ENCODE peak calls at places on chromosomes 7 and 10, in four cellular contexts. U is ovary; L is Panc1; B is CD8-positive, alpha-beta T cell. D is an unnamed sample.

GRCh38 chr7:27096756-27097514 is 1.1 kb upstream of the HOXA1 start:
- DNase-seq in U (peak; percentile 37), L (no peak), B (no peak), D (no peak)

GRCh38 chr10:71747808-71748523 is 25.4 kb downstream of the VSIR start:
- DNase-seq in U (no peak), L (no peak), B (no peak), D (peak; percentile 36)

GRCh38 chr10:93146336-93146735 is 72.6 kb downstream of the CYP26A1 start:
- DNase-seq in U (no peak), L (no peak), B (no peak), D (no peak)

GRCh38 chr10:72162978-72163377 is 52.8 kb upstream of the ANAPC16 start:
- DNase-seq in U (no peak), L (no peak), B (no peak), D (no peak)

GRCh38 chr10:110344622-110345021 is 39.9 kb upstream of the SMNDC1 start:
- DNase-seq in U (no peak), L (no peak), B (no peak), D (no peak)

GRCh38 chr10:49594594-49594993 is 15.5 kb upstream of the SLC18A3 start:
- DNase-seq in U (no peak), L (peak; percentile 53), B (peak; percentile 19), D (peak; percentile 22)

GRCh38 chr10:14409856-14410458 is 79.2 kb upstream of the FRMD4A start:
- DNase-seq in U (no peak), L (no peak), B (no peak), D (no peak)

GRCh38 chr10:105691811-105692210 is 1050.7 kb downstream of the SORCS3 start:
- DNase-seq in U (no peak), L (no peak), B (no peak), D (no peak)

GRCh38 chr7:134701272-134701671 is 54.6 kb downstream of the BPGM start:
- DNase-seq in U (no peak), L (no peak), B (peak; percentile 24), D (no peak)

GRCh38 chr7:135710417-135711138 is 17.4 kb downstream of the SLC13A4 start:
- DNase-seq in U (no peak), L (no peak), B (no peak), D (no peak)

GRCh38 chr10:74234569-74234968 is 83.5 kb downstream of the ADK start:
- DNase-seq in U (no peak), L (no peak), B (no peak), D (no peak)

GRCh38 chr10:133267829-133268228 is 8.8 kb downstream of the ADAM8 start:
- DNase-seq in U (no peak), L (no peak), B (no peak), D (no peak)

GRCh38 chr7:37901236-37901827 is 15.3 kb downstream of the SFRP4 start:
- DNase-seq in U (no peak), L (peak; percentile 28), B (no peak), D (no peak)

DNA sequence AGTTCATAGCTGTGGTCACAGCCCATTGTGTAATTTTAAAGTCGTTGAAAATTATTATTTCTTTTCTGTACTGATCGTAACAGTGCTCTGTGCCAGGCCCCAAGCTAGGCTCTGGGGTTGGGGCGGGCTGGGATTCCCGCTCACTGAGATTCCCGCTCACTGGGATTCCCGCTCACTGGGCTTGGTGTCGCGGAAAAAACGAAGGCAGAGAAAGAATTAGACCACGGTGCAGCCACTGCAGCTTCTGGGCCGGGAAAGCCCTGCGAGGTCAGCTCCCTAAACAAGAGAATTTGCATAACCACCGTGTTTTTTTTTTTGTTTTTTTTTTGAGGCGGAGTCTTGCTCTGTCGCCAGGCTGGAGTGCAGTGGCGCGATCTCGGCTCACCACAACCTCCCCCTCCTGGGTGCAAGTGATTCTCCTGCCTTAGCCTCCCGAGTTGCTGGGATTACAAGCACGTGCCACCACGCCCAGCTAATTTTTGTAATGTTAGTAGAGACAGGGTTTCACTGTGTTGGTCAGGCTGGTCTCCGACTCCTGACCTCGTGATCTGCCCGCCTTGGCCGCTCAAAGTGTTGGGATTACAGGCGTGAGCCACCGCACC is 31.2 kb downstream of the FOXK1 start:
- DNase-seq in U (no peak), L (no peak), B (no peak), D (no peak)
- H3K27ac ChIP-seq in U (no peak overlapping the region), L (no peak overlapping the region), B (no peak overlapping the region), D (no peak overlapping the region)

DNA sequence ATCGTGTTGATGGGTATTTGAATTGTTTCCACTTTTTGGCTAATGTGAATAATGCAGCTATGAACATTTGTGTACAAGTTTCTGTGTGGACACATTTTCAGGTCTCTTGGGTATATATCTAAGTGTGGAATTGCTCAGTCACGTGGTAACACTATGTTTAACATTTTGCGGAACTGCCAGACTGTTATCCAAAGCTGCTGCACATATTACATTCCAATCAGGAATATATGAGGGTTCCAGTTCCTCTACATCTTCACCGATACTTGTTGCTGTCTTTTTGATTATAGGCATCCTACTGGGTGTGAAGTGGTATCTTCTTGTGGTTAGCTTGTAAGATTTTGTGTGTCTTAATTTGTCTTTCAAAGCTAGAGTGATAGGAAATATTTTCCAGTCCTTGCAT is 6.8 kb downstream of the PTPN12 start:
- DNase-seq in U (no peak), L (no peak), B (no peak), D (no peak)
- H3K27ac ChIP-seq in U (no peak overlapping the region), L (no peak overlapping the region), B (no peak overlapping the region), D (no peak overlapping the region)

DNA sequence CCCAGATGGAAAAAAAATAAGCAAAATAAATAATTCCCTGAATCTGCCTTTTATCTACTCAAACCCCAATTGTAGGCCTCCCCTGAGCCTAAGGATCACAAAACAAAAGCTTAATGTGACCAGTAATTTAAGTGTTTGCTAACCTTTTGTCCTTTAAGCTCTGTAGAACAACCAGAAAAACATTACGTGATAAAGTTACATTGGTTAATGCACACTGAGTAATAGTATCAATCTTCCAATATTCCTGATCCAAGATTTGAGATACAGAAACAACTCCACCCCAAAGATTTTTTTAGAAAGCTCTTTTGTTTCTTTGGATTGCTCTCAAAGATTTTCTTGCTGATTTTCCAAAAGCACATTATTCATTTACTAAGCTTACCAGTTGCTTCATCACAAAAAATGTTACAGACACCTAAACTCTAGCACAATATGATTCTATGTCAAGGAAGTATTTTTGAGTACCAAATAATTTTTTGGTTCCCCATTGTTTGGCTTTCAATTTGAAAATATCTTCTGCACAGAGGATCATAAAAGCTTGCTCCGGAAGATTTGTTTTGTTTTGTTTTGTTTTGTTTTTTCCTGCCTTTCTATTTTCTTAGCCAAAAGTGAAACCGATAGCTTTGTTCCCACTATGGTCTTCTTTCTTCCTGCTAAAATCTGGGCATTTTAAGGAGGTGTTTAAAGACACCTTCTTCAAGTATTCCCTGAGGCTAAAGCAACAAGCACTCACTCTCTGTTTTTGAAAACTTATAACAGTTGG is 54.2 kb downstream of the TRIL start:
- DNase-seq in U (no peak), L (no peak), B (no peak), D (no peak)
- H3K27ac ChIP-seq in U (no peak overlapping the region), L (no peak overlapping the region), B (no peak overlapping the region), D (no peak overlapping the region)

DNA sequence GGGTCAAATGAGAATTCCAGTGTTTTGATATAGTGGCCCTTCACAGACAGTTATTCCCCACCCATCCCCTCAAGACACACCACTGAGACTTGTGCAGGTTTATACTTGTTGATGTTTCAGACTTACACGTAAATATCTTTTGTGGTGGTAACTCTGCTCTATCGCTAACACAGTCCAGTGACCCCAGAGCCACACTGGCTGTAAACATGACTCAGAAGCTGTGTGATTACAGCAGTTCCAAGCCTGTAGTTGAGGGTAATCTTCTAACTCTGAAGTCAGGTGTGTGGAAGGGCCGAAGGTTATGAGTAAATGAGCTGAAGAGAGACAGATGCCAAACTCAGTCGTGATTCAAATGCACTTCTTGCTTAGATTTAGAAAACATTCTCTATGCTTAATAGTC is 19.4 kb downstream of the NOBOX start:
- DNase-seq in U (no peak), L (no peak), B (no peak), D (no peak)
- H3K27ac ChIP-seq in U (no peak overlapping the region), L (peak overlapping the region; percentile 60), B (no peak overlapping the region), D (no peak overlapping the region)

GRCh38 chr10:85601526-85601925 is 765.1 kb downstream of the GRID1 start:
- DNase-seq in U (no peak), L (no peak), B (no peak), D (no peak)
- H3K27ac ChIP-seq in U (no peak overlapping the region), L (no peak overlapping the region), B (no peak overlapping the region), D (peak overlapping the region; percentile 90)

GRCh38 chr10:69865450-69865849 is 63.7 kb downstream of the COL13A1 start:
- DNase-seq in U (no peak), L (no peak), B (no peak), D (no peak)
- H3K27ac ChIP-seq in U (no peak overlapping the region), L (no peak overlapping the region), B (no peak overlapping the region), D (no peak overlapping the region)

GRCh38 chr7:1624999-1625927 is 44.8 kb upstream of the ELFN1 start:
- DNase-seq in U (no peak), L (no peak), B (no peak), D (no peak)
- H3K27ac ChIP-seq in U (no peak overlapping the region), L (no peak overlapping the region), B (no peak overlapping the region), D (no peak overlapping the region)

GRCh38 chr10:103775786-103776185 is 79.6 kb downstream of the SH3PXD2A start:
- DNase-seq in U (no peak), L (no peak), B (no peak), D (no peak)

GRCh38 chr10:103768345-103768744 is 87.0 kb downstream of the SH3PXD2A start:
- DNase-seq in U (no peak), L (no peak), B (no peak), D (no peak)

GRCh38 chr10:103769176-103769575 is 86.2 kb downstream of the SH3PXD2A start:
- DNase-seq in U (no peak), L (no peak), B (no peak), D (no peak)

GRCh38 chr10:103770139-103770538 is 85.2 kb downstream of the SH3PXD2A start:
- DNase-seq in U (no peak), L (no peak), B (no peak), D (no peak)

DNA sequence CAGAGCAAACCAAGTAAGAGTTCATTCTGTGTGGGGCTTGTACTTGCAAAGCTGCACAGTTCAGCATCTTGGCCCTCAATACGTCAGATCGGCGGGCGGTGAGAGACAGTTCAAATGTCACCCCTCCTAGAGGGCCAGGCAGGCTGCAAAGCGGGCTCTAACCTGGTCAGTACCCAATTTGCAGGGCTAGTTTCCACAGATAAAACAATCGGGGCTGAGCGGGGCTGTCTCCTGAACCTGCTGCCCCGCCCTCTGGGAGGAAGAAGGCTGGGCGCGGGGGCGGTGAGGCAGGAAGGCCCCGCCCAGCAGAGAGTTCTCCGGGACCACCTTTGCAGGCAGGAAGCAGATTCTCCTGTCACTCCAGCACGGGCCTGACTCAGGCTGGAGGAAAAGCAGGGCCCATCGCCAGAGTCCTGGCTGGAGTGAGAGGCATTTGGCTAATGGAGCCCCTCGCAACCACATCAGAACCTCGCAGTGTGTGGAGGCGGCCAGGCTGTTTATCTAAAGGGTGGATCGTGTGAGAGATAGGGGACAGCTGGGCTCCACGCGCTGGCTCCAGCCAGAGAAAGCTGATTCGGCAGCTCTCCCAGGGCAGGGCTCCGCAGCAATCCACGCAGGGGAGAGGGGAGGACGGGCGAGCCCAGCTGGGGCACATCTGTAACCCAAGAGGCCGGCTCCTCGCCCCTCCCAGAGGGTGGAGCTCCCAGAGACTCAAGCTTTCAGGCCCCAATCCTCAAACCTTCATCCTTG is 83.1 kb downstream of the SH3PXD2A start:
- DNase-seq in U (peak; percentile 85), L (no peak), B (peak; percentile 66), D (no peak)
- H3K27ac ChIP-seq in U (no peak overlapping the region), L (peak overlapping the region; percentile 64), B (peak overlapping the region; percentile 49), D (peak overlapping the region; percentile 32)

GRCh38 chr10:8544057-8544380 is 489.5 kb downstream of the GATA3 start:
- DNase-seq in U (no peak), L (no peak), B (no peak), D (no peak)

GRCh38 chr10:8539056-8539455 is 484.6 kb downstream of the GATA3 start:
- DNase-seq in U (no peak), L (no peak), B (no peak), D (no peak)

GRCh38 chr10:8544500-8544899 is 490.0 kb downstream of the GATA3 start:
- DNase-seq in U (no peak), L (no peak), B (no peak), D (no peak)

GRCh38 chr10:8543361-8544056 is 489.0 kb downstream of the GATA3 start:
- DNase-seq in U (no peak), L (no peak), B (no peak), D (no peak)
- H3K27ac ChIP-seq in U (no peak overlapping the region), L (no peak overlapping the region), B (no peak overlapping the region), D (no peak overlapping the region)

D was measured in substantia nigra.